ENCODE peak calls at places on chromosomes 3 and 15, in ten cellular contexts. One of them, this sample, is unnamed.
A peak's percentile ranks its signal among the peaks of the same experiment; 100 is the strongest.

GRCh38 chr3:19967208-19967607 is 20.3 kb downstream of the RAB5A start:
- DNase-seq in fibroblast of lung: no peak
- DNase-seq in heart right ventricle: no peak
- DNase-seq in HCT116: no peak
- DNase-seq in mucosa of descending colon: no peak
- DNase-seq in GM10248: no peak
- DNase-seq in adrenal gland: no peak
- DNase-seq in Calu3: no peak
- DNase-seq in AG09309: no peak
- DNase-seq in lower lobe of right lung: no peak
- DNase-seq in this sample: no peak

GRCh38 chr3:37053337-37053736 is 60.0 kb downstream of the MLH1 start:
- DNase-seq in fibroblast of lung: no peak
- DNase-seq in heart right ventricle: no peak
- DNase-seq in HCT116: no peak
- DNase-seq in mucosa of descending colon: no peak
- DNase-seq in GM10248: no peak
- DNase-seq in adrenal gland: peak; percentile 40
- DNase-seq in Calu3: no peak
- DNase-seq in AG09309: no peak
- DNase-seq in lower lobe of right lung: no peak
- DNase-seq in this sample: no peak

GRCh38 chr3:189772584-189772983 is 141.4 kb downstream of the TP63 start:
- DNase-seq in fibroblast of lung: peak; percentile 76
- DNase-seq in heart right ventricle: no peak
- DNase-seq in HCT116: no peak
- DNase-seq in mucosa of descending colon: no peak
- DNase-seq in GM10248: no peak
- DNase-seq in adrenal gland: no peak
- DNase-seq in Calu3: no peak
- DNase-seq in AG09309: peak; percentile 49
- DNase-seq in lower lobe of right lung: no peak
- DNase-seq in this sample: no peak

GRCh38 chr3:143348486-143349327 is 229.1 kb downstream of the CHST2 start:
- DNase-seq in fibroblast of lung: no peak
- DNase-seq in heart right ventricle: no peak
- DNase-seq in HCT116: no peak
- DNase-seq in mucosa of descending colon: no peak
- DNase-seq in GM10248: peak; percentile 13
- DNase-seq in adrenal gland: no peak
- DNase-seq in Calu3: no peak
- DNase-seq in AG09309: no peak
- DNase-seq in lower lobe of right lung: no peak
- DNase-seq in this sample: no peak

GRCh38 chr3:63251499-63251898 is 26.6 kb upstream of the SYNPR start:
- DNase-seq in fibroblast of lung: no peak
- DNase-seq in heart right ventricle: no peak
- DNase-seq in HCT116: no peak
- DNase-seq in mucosa of descending colon: no peak
- DNase-seq in GM10248: no peak
- DNase-seq in adrenal gland: no peak
- DNase-seq in Calu3: no peak
- DNase-seq in AG09309: no peak
- DNase-seq in lower lobe of right lung: no peak
- DNase-seq in this sample: no peak

GRCh38 chr15:99155961-99156443 is 51.1 kb downstream of the SYNM start:
- DNase-seq in fibroblast of lung: peak; percentile 64
- DNase-seq in heart right ventricle: no peak
- DNase-seq in HCT116: no peak
- DNase-seq in mucosa of descending colon: no peak
- DNase-seq in GM10248: no peak
- DNase-seq in adrenal gland: no peak
- DNase-seq in Calu3: no peak
- DNase-seq in AG09309: no peak
- DNase-seq in lower lobe of right lung: no peak
- DNase-seq in this sample: no peak

GRCh38 chr3:39383913-39384664 is 919 bp downstream of the SLC25A38 start:
- DNase-seq in fibroblast of lung: peak; percentile 92
- DNase-seq in heart right ventricle: peak; percentile 95
- DNase-seq in HCT116: peak; percentile 82
- DNase-seq in mucosa of descending colon: peak; percentile 99
- DNase-seq in GM10248: peak; percentile 98
- DNase-seq in adrenal gland: peak; percentile 98
- DNase-seq in Calu3: peak; percentile 97
- DNase-seq in AG09309: peak; percentile 63
- DNase-seq in lower lobe of right lung: peak; percentile 98
- DNase-seq in this sample: peak; percentile 97

GRCh38 chr15:100002091-100002620 is 268.9 kb upstream of the LYSMD4 start:
- DNase-seq in fibroblast of lung: no peak
- DNase-seq in heart right ventricle: no peak
- DNase-seq in HCT116: no peak
- DNase-seq in mucosa of descending colon: no peak
- DNase-seq in GM10248: no peak
- DNase-seq in adrenal gland: no peak
- DNase-seq in Calu3: no peak
- DNase-seq in AG09309: no peak
- DNase-seq in lower lobe of right lung: no peak
- DNase-seq in this sample: no peak

GRCh38 chr3:186991470-186991869 is 61.1 kb downstream of the ST6GAL1 start:
- DNase-seq in fibroblast of lung: no peak
- DNase-seq in heart right ventricle: no peak
- DNase-seq in HCT116: no peak
- DNase-seq in mucosa of descending colon: no peak
- DNase-seq in GM10248: no peak
- DNase-seq in adrenal gland: no peak
- DNase-seq in Calu3: no peak
- DNase-seq in AG09309: no peak
- DNase-seq in lower lobe of right lung: no peak
- DNase-seq in this sample: no peak

GRCh38 chr3:113829576-113830354 is 8.8 kb upstream of the GRAMD1C start:
- DNase-seq in fibroblast of lung: no peak
- DNase-seq in heart right ventricle: no peak
- DNase-seq in HCT116: no peak
- DNase-seq in mucosa of descending colon: no peak
- DNase-seq in GM10248: no peak
- DNase-seq in adrenal gland: no peak
- DNase-seq in Calu3: no peak
- DNase-seq in AG09309: no peak
- DNase-seq in lower lobe of right lung: no peak
- DNase-seq in this sample: no peak

GRCh38 chr3:113828605-113829004 is 10.0 kb upstream of the GRAMD1C start:
- DNase-seq in fibroblast of lung: no peak
- DNase-seq in heart right ventricle: no peak
- DNase-seq in HCT116: no peak
- DNase-seq in mucosa of descending colon: no peak
- DNase-seq in GM10248: peak; percentile 29
- DNase-seq in adrenal gland: no peak
- DNase-seq in Calu3: no peak
- DNase-seq in AG09309: no peak
- DNase-seq in lower lobe of right lung: no peak
- DNase-seq in this sample: no peak

GRCh38 chr3:113819866-113820265 is 18.7 kb upstream of the GRAMD1C start:
- DNase-seq in fibroblast of lung: no peak
- DNase-seq in heart right ventricle: no peak
- DNase-seq in HCT116: no peak
- DNase-seq in mucosa of descending colon: no peak
- DNase-seq in GM10248: no peak
- DNase-seq in adrenal gland: no peak
- DNase-seq in Calu3: no peak
- DNase-seq in AG09309: no peak
- DNase-seq in lower lobe of right lung: no peak
- DNase-seq in this sample: no peak

DNA sequence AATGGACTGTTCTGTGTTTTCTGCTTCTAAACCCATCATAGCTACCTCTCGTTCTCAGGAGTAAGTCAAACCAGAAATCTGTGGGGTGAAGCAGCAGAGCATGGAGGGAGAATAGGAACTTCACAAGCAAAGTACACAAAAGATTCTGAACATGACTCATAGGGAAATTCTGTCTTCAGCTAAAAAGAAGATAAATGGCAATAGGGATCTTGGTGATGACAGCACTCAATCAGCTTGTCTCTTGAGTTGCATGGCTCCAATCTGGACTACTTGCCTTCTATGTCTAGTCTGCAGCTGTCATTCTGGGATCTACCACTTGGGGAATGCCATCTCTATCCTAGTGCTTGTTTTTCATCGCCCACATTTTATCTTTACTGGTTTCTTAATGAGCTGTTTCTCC is 13.5 kb upstream of the GRAMD1C start:
- DNase-seq in fibroblast of lung: peak; percentile 5
- DNase-seq in heart right ventricle: no peak
- DNase-seq in HCT116: no peak
- DNase-seq in mucosa of descending colon: no peak
- DNase-seq in GM10248: peak; percentile 68
- DNase-seq in adrenal gland: no peak
- DNase-seq in Calu3: no peak
- DNase-seq in AG09309: no peak
- DNase-seq in lower lobe of right lung: no peak
- DNase-seq in this sample: no peak
- TF ChIP-seq CTCF in fibroblast of lung: peak; percentile 34
- TF ChIP-seq CTCF in heart right ventricle: no peak
- TF ChIP-seq CTCF in HCT116: peak; percentile 48
- TF ChIP-seq CTCF in mucosa of descending colon: no peak
- TF ChIP-seq CTCF in GM10248: no peak
- TF ChIP-seq CTCF in adrenal gland: no peak
- TF ChIP-seq CTCF in Calu3: no peak
- TF ChIP-seq CTCF in AG09309: peak; percentile 27
- TF ChIP-seq CTCF in lower lobe of right lung: no peak
- TF ChIP-seq CTCF in this sample: peak; percentile 49

GRCh38 chr3:67113802-67114407 is 115.8 kb downstream of the KBTBD8 start:
- DNase-seq in fibroblast of lung: peak; percentile 68
- DNase-seq in heart right ventricle: peak; percentile 70
- DNase-seq in HCT116: peak; percentile 62
- DNase-seq in mucosa of descending colon: peak; percentile 78
- DNase-seq in GM10248: peak; percentile 56
- DNase-seq in adrenal gland: peak; percentile 84
- DNase-seq in Calu3: peak; percentile 81
- DNase-seq in AG09309: peak; percentile 44
- DNase-seq in lower lobe of right lung: peak; percentile 72
- DNase-seq in this sample: peak; percentile 81
- TF ChIP-seq CTCF in fibroblast of lung: peak; percentile 97
- TF ChIP-seq CTCF in heart right ventricle: peak; percentile 83
- TF ChIP-seq CTCF in HCT116: peak; percentile 89
- TF ChIP-seq CTCF in mucosa of descending colon: peak; percentile 67
- TF ChIP-seq CTCF in GM10248: peak; percentile 97
- TF ChIP-seq CTCF in adrenal gland: peak; percentile 93
- TF ChIP-seq CTCF in Calu3: peak; percentile 78
- TF ChIP-seq CTCF in AG09309: peak; percentile 99
- TF ChIP-seq CTCF in lower lobe of right lung: peak; percentile 84
- TF ChIP-seq CTCF in this sample: peak; percentile 99

GRCh38 chr3:72887723-72888545 is at the start of gene GXYLT2:
- DNase-seq in fibroblast of lung: peak; percentile 81
- DNase-seq in heart right ventricle: peak; percentile 67
- DNase-seq in HCT116: no peak
- DNase-seq in mucosa of descending colon: peak; percentile 75
- DNase-seq in GM10248: peak; percentile 68
- DNase-seq in adrenal gland: peak; percentile 71
- DNase-seq in Calu3: peak; percentile 38
- DNase-seq in AG09309: no peak
- DNase-seq in lower lobe of right lung: peak; percentile 70
- DNase-seq in this sample: peak; percentile 78

GRCh38 chr3:72890166-72890925 is 2.5 kb downstream of the GXYLT2 start:
- DNase-seq in fibroblast of lung: peak; percentile 13
- DNase-seq in heart right ventricle: no peak
- DNase-seq in HCT116: no peak
- DNase-seq in mucosa of descending colon: no peak
- DNase-seq in GM10248: no peak
- DNase-seq in adrenal gland: no peak
- DNase-seq in Calu3: no peak
- DNase-seq in AG09309: no peak
- DNase-seq in lower lobe of right lung: no peak
- DNase-seq in this sample: no peak

GRCh38 chr3:72889310-72890165 is 1.7 kb downstream of the GXYLT2 start:
- DNase-seq in fibroblast of lung: no peak
- DNase-seq in heart right ventricle: no peak
- DNase-seq in HCT116: no peak
- DNase-seq in mucosa of descending colon: no peak
- DNase-seq in GM10248: no peak
- DNase-seq in adrenal gland: no peak
- DNase-seq in Calu3: no peak
- DNase-seq in AG09309: no peak
- DNase-seq in lower lobe of right lung: no peak
- DNase-seq in this sample: no peak

GRCh38 chr3:72887378-72887722 is 496 bp upstream of the GXYLT2 start:
- DNase-seq in fibroblast of lung: peak; percentile 22
- DNase-seq in heart right ventricle: no peak
- DNase-seq in HCT116: no peak
- DNase-seq in mucosa of descending colon: no peak
- DNase-seq in GM10248: no peak
- DNase-seq in adrenal gland: no peak
- DNase-seq in Calu3: no peak
- DNase-seq in AG09309: no peak
- DNase-seq in lower lobe of right lung: no peak
- DNase-seq in this sample: no peak

DNA sequence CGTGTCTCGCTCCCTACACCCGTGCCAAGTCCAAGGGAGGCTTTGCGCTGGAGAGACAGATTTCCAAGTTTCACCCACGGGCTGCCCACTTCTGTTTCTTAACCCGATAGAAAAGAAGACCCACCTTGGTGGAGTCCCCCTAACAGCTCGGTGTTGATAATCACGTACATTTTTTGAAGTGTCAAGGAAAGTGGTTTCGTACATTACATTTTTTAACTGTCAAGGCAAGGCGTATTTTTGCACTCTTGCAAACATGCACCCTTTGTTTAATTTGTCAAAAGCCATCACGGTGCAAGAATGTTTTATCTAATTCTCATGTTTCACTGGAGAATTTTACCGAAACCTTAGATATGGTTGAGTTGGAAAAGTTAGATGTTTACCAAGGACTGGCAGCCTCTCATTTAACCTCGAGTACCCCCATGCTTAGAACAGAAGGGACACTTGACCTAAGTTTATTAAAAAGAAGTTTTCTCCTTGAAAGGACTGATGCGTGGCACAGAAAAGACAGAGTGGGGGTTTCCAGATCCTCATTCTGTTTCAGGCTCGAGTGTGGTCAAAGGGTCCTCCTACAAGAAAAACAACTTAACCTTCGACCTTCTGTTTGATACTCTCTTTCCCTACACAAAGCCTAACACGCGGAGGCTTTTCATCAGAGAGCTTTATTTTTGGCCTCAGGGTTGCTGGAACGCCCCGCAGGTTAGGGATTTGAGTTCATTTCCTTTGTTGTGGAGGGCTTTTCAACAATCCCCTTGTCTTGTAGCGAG is 882 bp downstream of the GXYLT2 start:
- DNase-seq in fibroblast of lung: peak; percentile 51
- DNase-seq in heart right ventricle: no peak
- DNase-seq in HCT116: no peak
- DNase-seq in mucosa of descending colon: no peak
- DNase-seq in GM10248: no peak
- DNase-seq in adrenal gland: no peak
- DNase-seq in Calu3: no peak
- DNase-seq in AG09309: no peak
- DNase-seq in lower lobe of right lung: no peak
- DNase-seq in this sample: no peak
- TF ChIP-seq CTCF in fibroblast of lung: no peak
- TF ChIP-seq CTCF in heart right ventricle: no peak
- TF ChIP-seq CTCF in HCT116: no peak
- TF ChIP-seq CTCF in mucosa of descending colon: no peak
- TF ChIP-seq CTCF in GM10248: no peak
- TF ChIP-seq CTCF in adrenal gland: no peak
- TF ChIP-seq CTCF in Calu3: no peak
- TF ChIP-seq CTCF in AG09309: no peak
- TF ChIP-seq CTCF in lower lobe of right lung: no peak
- TF ChIP-seq CTCF in this sample: no peak

GRCh38 chr15:71386448-71387236 is 271.4 kb downstream of the THSD4 start:
- DNase-seq in fibroblast of lung: no peak
- DNase-seq in heart right ventricle: no peak
- DNase-seq in HCT116: no peak
- DNase-seq in mucosa of descending colon: no peak
- DNase-seq in GM10248: no peak
- DNase-seq in adrenal gland: no peak
- DNase-seq in Calu3: no peak
- DNase-seq in AG09309: no peak
- DNase-seq in lower lobe of right lung: no peak
- DNase-seq in this sample: no peak
- TF ChIP-seq CTCF in fibroblast of lung: peak; percentile 49
- TF ChIP-seq CTCF in heart right ventricle: peak; percentile 61
- TF ChIP-seq CTCF in HCT116: peak; percentile 12
- TF ChIP-seq CTCF in mucosa of descending colon: no peak
- TF ChIP-seq CTCF in GM10248: peak; percentile 7
- TF ChIP-seq CTCF in adrenal gland: peak; percentile 55
- TF ChIP-seq CTCF in Calu3: peak; percentile 36
- TF ChIP-seq CTCF in AG09309: peak; percentile 22
- TF ChIP-seq CTCF in lower lobe of right lung: peak; percentile 64
- TF ChIP-seq CTCF in this sample: peak; percentile 76

This sample was measured in type B pancreatic cell.